ENCODE peak calls at places on chromosomes 11 and 22, in seven cellular contexts. One of them, this sample, is unnamed.

GRCh38 chr22:42275176-42275575 is 4.7 kb upstream of the TCF20 start:
- DNase-seq in vagina: no peak
- DNase-seq in naive thymus-derived CD4-positive, alpha-beta T cell: no peak
- DNase-seq in heart left ventricle: no peak
- DNase-seq in pancreas: no peak
- DNase-seq in adrenal gland: no peak
- DNase-seq in substantia nigra: no peak
- DNase-seq in this sample: no peak

GRCh38 chr11:125724125-125724524 is 22.0 kb upstream of the PATE1 start:
- DNase-seq in vagina: no peak
- DNase-seq in naive thymus-derived CD4-positive, alpha-beta T cell: no peak
- DNase-seq in heart left ventricle: no peak
- DNase-seq in pancreas: no peak
- DNase-seq in adrenal gland: no peak
- DNase-seq in substantia nigra: no peak
- DNase-seq in this sample: no peak

GRCh38 chr22:19637405-19638281 is 76.7 kb upstream of the SEPTIN5 start:
- DNase-seq in vagina: no peak
- DNase-seq in naive thymus-derived CD4-positive, alpha-beta T cell: no peak
- DNase-seq in heart left ventricle: no peak
- DNase-seq in pancreas: no peak
- DNase-seq in adrenal gland: no peak
- DNase-seq in substantia nigra: no peak
- DNase-seq in this sample: no peak

GRCh38 chr11:130513132-130513531 is 64.7 kb downstream of the ADAMTS15 start:
- DNase-seq in vagina: no peak
- DNase-seq in naive thymus-derived CD4-positive, alpha-beta T cell: no peak
- DNase-seq in heart left ventricle: peak; percentile 61
- DNase-seq in pancreas: no peak
- DNase-seq in adrenal gland: no peak
- DNase-seq in substantia nigra: no peak
- DNase-seq in this sample: no peak

GRCh38 chr22:39900306-39901227 is at the start of gene GRAP2:
- DNase-seq in vagina: no peak
- DNase-seq in naive thymus-derived CD4-positive, alpha-beta T cell: peak; percentile 86
- DNase-seq in heart left ventricle: no peak
- DNase-seq in pancreas: no peak
- DNase-seq in adrenal gland: no peak
- DNase-seq in substantia nigra: no peak
- DNase-seq in this sample: no peak

GRCh38 chr11:78840190-78840589 is 265.5 kb upstream of the NARS2 start:
- DNase-seq in vagina: no peak
- DNase-seq in naive thymus-derived CD4-positive, alpha-beta T cell: no peak
- DNase-seq in heart left ventricle: no peak
- DNase-seq in pancreas: no peak
- DNase-seq in adrenal gland: no peak
- DNase-seq in substantia nigra: no peak
- DNase-seq in this sample: no peak

GRCh38 chr11:38448284-38448683 is 1850.2 kb upstream of the RAG2 start:
- DNase-seq in vagina: no peak
- DNase-seq in naive thymus-derived CD4-positive, alpha-beta T cell: no peak
- DNase-seq in heart left ventricle: no peak
- DNase-seq in pancreas: no peak
- DNase-seq in adrenal gland: peak; percentile 16
- DNase-seq in substantia nigra: no peak
- DNase-seq in this sample: no peak

GRCh38 chr11:35056391-35057093 is 82.4 kb upstream of the CD44 start:
- DNase-seq in vagina: no peak
- DNase-seq in naive thymus-derived CD4-positive, alpha-beta T cell: no peak
- DNase-seq in heart left ventricle: no peak
- DNase-seq in pancreas: no peak
- DNase-seq in adrenal gland: no peak
- DNase-seq in substantia nigra: no peak
- DNase-seq in this sample: no peak

GRCh38 chr22:24165673-24166072 is 15.6 kb upstream of the SUSD2 start:
- DNase-seq in vagina: no peak
- DNase-seq in naive thymus-derived CD4-positive, alpha-beta T cell: no peak
- DNase-seq in heart left ventricle: no peak
- DNase-seq in pancreas: no peak
- DNase-seq in adrenal gland: no peak
- DNase-seq in substantia nigra: no peak
- DNase-seq in this sample: no peak

GRCh38 chr11:93895106-93895862 is 44.9 kb upstream of the VSTM5 start:
- DNase-seq in vagina: no peak
- DNase-seq in naive thymus-derived CD4-positive, alpha-beta T cell: peak; percentile 7
- DNase-seq in heart left ventricle: peak; percentile 16
- DNase-seq in pancreas: no peak
- DNase-seq in adrenal gland: no peak
- DNase-seq in substantia nigra: no peak
- DNase-seq in this sample: peak; percentile 44

GRCh38 chr11:128895505-128895904 is 4.3 kb downstream of the KCNJ5 start:
- DNase-seq in vagina: no peak
- DNase-seq in naive thymus-derived CD4-positive, alpha-beta T cell: no peak
- DNase-seq in heart left ventricle: no peak
- DNase-seq in pancreas: no peak
- DNase-seq in adrenal gland: no peak
- DNase-seq in substantia nigra: no peak
- DNase-seq in this sample: no peak

GRCh38 chr22:50730941-50731661 is 6.9 kb upstream of the ACR start:
- DNase-seq in vagina: no peak
- DNase-seq in naive thymus-derived CD4-positive, alpha-beta T cell: no peak
- DNase-seq in heart left ventricle: peak; percentile 39
- DNase-seq in pancreas: peak; percentile 2
- DNase-seq in adrenal gland: peak; percentile 11
- DNase-seq in substantia nigra: no peak
- DNase-seq in this sample: peak; percentile 29

GRCh38 chr11:28606930-28607329 is 498.7 kb downstream of the METTL15 start:
- DNase-seq in vagina: peak; percentile 91
- DNase-seq in naive thymus-derived CD4-positive, alpha-beta T cell: no peak
- DNase-seq in heart left ventricle: no peak
- DNase-seq in pancreas: no peak
- DNase-seq in adrenal gland: no peak
- DNase-seq in substantia nigra: no peak
- DNase-seq in this sample: no peak

GRCh38 chr22:44406581-44407403 is 91.2 kb downstream of the RTL6 start:
- DNase-seq in vagina: no peak
- DNase-seq in naive thymus-derived CD4-positive, alpha-beta T cell: no peak
- DNase-seq in heart left ventricle: no peak
- DNase-seq in pancreas: no peak
- DNase-seq in adrenal gland: no peak
- DNase-seq in substantia nigra: no peak
- DNase-seq in this sample: no peak

GRCh38 chr11:81237139-81237538 is 1496.5 kb downstream of the FAM181B start:
- DNase-seq in vagina: no peak
- DNase-seq in naive thymus-derived CD4-positive, alpha-beta T cell: no peak
- DNase-seq in heart left ventricle: no peak
- DNase-seq in pancreas: no peak
- DNase-seq in adrenal gland: no peak
- DNase-seq in substantia nigra: no peak
- DNase-seq in this sample: peak; percentile 25

GRCh38 chr11:21278840-21279239 is 609.5 kb downstream of the NELL1 start:
- DNase-seq in vagina: no peak
- DNase-seq in naive thymus-derived CD4-positive, alpha-beta T cell: no peak
- DNase-seq in heart left ventricle: no peak
- DNase-seq in pancreas: no peak
- DNase-seq in adrenal gland: no peak
- DNase-seq in substantia nigra: no peak
- DNase-seq in this sample: no peak

GRCh38 chr11:47527186-47527585 is 25.7 kb downstream of the CELF1 start:
- DNase-seq in vagina: no peak
- DNase-seq in naive thymus-derived CD4-positive, alpha-beta T cell: no peak
- DNase-seq in heart left ventricle: no peak
- DNase-seq in pancreas: no peak
- DNase-seq in adrenal gland: no peak
- DNase-seq in substantia nigra: no peak
- DNase-seq in this sample: no peak
- H3K27ac ChIP-seq in vagina: no peak overlapping the region
- H3K27ac ChIP-seq in naive thymus-derived CD4-positive, alpha-beta T cell: peak overlapping the region; percentile 50
- H3K27ac ChIP-seq in heart left ventricle: no peak overlapping the region
- H3K27ac ChIP-seq in pancreas: no peak overlapping the region
- H3K27ac ChIP-seq in adrenal gland: no peak overlapping the region
- H3K27ac ChIP-seq in substantia nigra: no peak overlapping the region
- H3K27ac ChIP-seq in this sample: no peak overlapping the region

GRCh38 chr11:74237541-74237940 is 66.5 kb downstream of the PPME1 start:
- DNase-seq in vagina: no peak
- DNase-seq in naive thymus-derived CD4-positive, alpha-beta T cell: no peak
- DNase-seq in heart left ventricle: no peak
- DNase-seq in pancreas: no peak
- DNase-seq in adrenal gland: no peak
- DNase-seq in substantia nigra: no peak
- DNase-seq in this sample: no peak

GRCh38 chr11:74235121-74235520 is 64.0 kb downstream of the PPME1 start:
- DNase-seq in vagina: no peak
- DNase-seq in naive thymus-derived CD4-positive, alpha-beta T cell: no peak
- DNase-seq in heart left ventricle: no peak
- DNase-seq in pancreas: no peak
- DNase-seq in adrenal gland: no peak
- DNase-seq in substantia nigra: no peak
- DNase-seq in this sample: no peak

GRCh38 chr11:74232316-74232950 is 61.3 kb downstream of the PPME1 start:
- DNase-seq in vagina: no peak
- DNase-seq in naive thymus-derived CD4-positive, alpha-beta T cell: peak; percentile 62
- DNase-seq in heart left ventricle: no peak
- DNase-seq in pancreas: no peak
- DNase-seq in adrenal gland: no peak
- DNase-seq in substantia nigra: no peak
- DNase-seq in this sample: no peak

GRCh38 chr11:74233683-74234082 is 62.6 kb downstream of the PPME1 start:
- DNase-seq in vagina: no peak
- DNase-seq in naive thymus-derived CD4-positive, alpha-beta T cell: no peak
- DNase-seq in heart left ventricle: no peak
- DNase-seq in pancreas: no peak
- DNase-seq in adrenal gland: no peak
- DNase-seq in substantia nigra: no peak
- DNase-seq in this sample: no peak

DNA sequence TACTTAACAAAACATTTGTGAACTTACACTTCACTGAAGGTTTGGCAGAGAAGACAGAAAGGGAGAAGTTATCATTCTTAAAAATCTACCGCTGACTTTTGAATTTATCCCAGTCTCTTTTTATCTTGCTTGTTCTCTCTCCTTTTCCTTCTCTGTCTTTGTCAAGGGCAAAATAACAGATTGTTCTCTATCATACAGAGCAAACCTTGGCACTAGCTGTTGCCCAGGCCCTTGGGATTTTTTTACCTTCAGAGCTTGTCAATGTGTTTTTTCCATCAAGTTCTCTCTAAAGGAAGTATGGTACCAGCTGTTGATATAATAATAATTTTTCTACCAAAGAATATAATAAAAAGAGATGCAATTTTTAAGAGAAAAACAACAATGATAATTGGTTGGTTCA is 67.2 kb downstream of the PPME1 start:
- DNase-seq in vagina: no peak
- DNase-seq in naive thymus-derived CD4-positive, alpha-beta T cell: no peak
- DNase-seq in heart left ventricle: no peak
- DNase-seq in pancreas: no peak
- DNase-seq in adrenal gland: no peak
- DNase-seq in substantia nigra: no peak
- DNase-seq in this sample: no peak
- H3K27ac ChIP-seq in vagina: no peak overlapping the region
- H3K27ac ChIP-seq in naive thymus-derived CD4-positive, alpha-beta T cell: no peak overlapping the region
- H3K27ac ChIP-seq in heart left ventricle: no peak overlapping the region
- H3K27ac ChIP-seq in pancreas: no peak overlapping the region
- H3K27ac ChIP-seq in adrenal gland: no peak overlapping the region
- H3K27ac ChIP-seq in substantia nigra: no peak overlapping the region
- H3K27ac ChIP-seq in this sample: no peak overlapping the region

DNA sequence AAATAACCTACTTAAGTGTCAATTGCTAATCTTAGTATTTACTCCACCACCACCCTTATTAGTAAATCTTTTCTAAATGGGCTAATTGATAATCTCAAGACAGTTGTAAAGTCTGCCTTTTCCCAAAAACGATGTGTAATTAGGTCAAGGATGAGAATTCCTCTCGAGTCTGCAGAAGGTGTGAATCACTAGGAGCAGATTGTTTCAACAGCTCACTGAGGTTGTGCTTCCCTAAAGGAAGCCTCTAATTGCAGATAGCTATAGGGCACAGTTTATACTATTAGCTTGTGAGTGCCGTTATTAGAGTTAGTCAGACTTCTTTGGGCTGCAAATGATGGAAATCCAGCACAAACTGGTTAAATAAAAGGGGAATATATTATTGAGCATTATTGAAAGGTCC is 84.9 kb downstream of the C11orf91 start:
- DNase-seq in vagina: no peak
- DNase-seq in naive thymus-derived CD4-positive, alpha-beta T cell: no peak
- DNase-seq in heart left ventricle: no peak
- DNase-seq in pancreas: no peak
- DNase-seq in adrenal gland: no peak
- DNase-seq in substantia nigra: no peak
- DNase-seq in this sample: no peak
- H3K27ac ChIP-seq in vagina: no peak overlapping the region
- H3K27ac ChIP-seq in naive thymus-derived CD4-positive, alpha-beta T cell: no peak overlapping the region
- H3K27ac ChIP-seq in heart left ventricle: no peak overlapping the region
- H3K27ac ChIP-seq in pancreas: no peak overlapping the region
- H3K27ac ChIP-seq in adrenal gland: no peak overlapping the region
- H3K27ac ChIP-seq in substantia nigra: no peak overlapping the region
- H3K27ac ChIP-seq in this sample: no peak overlapping the region

DNA sequence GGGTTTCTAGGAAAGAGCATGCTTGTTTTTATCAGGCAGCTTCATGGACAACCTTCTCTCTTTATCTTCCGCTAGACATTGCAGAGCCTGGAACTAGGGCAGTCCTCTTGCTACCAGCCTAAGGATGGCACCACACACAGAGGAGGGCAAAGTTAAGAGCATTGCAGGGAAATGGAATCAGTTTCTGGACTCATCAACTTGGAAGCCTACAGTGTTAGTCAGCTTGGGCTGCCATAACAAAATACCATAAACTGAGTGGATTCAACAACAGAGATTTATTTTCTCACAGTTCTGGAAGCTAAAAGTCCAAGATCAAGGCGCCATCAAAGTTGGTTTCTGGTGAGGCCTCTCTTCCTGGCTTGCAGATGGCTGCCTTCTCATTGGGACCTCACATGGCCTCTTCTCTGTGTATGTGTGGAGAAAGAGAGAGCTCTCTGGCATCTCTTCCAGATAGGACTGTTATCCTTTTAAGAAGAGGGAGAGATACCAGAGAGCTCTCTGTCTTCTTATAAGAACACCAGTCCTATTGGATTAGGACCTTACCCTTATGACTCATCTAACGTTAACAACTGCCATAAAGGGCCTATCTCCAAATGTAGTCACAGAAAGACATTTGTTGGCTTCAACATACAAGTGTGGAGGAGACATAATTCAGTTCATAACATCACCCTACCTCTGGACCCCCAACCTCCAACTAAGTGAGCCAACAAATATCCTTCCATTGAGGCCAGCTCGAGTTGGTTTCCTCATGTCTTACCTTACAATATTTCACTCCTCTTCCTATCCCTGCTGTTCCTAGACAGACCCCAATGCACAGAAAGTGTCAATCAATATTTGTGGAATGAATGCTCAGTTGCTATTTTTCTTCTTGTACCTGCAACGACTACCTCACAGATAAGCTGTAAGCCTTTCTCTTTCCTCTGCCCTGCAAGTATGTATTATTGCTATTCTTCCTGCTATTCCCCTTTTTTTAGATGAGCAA is 27.1 kb upstream of the CREB3L1 start:
- DNase-seq in vagina: no peak
- DNase-seq in naive thymus-derived CD4-positive, alpha-beta T cell: no peak
- DNase-seq in heart left ventricle: no peak
- DNase-seq in pancreas: no peak
- DNase-seq in adrenal gland: no peak
- DNase-seq in substantia nigra: no peak
- DNase-seq in this sample: peak; percentile 1
- H3K27ac ChIP-seq in vagina: no peak overlapping the region
- H3K27ac ChIP-seq in naive thymus-derived CD4-positive, alpha-beta T cell: no peak overlapping the region
- H3K27ac ChIP-seq in heart left ventricle: no peak overlapping the region
- H3K27ac ChIP-seq in pancreas: no peak overlapping the region
- H3K27ac ChIP-seq in adrenal gland: no peak overlapping the region
- H3K27ac ChIP-seq in substantia nigra: no peak overlapping the region
- H3K27ac ChIP-seq in this sample: no peak overlapping the region

GRCh38 chr11:134453441-134453840 is 41.4 kb upstream of the B3GAT1 start:
- DNase-seq in vagina: no peak
- DNase-seq in naive thymus-derived CD4-positive, alpha-beta T cell: no peak
- DNase-seq in heart left ventricle: no peak
- DNase-seq in pancreas: no peak
- DNase-seq in adrenal gland: no peak
- DNase-seq in substantia nigra: peak; percentile 51
- DNase-seq in this sample: no peak
- H3K27ac ChIP-seq in vagina: no peak overlapping the region
- H3K27ac ChIP-seq in naive thymus-derived CD4-positive, alpha-beta T cell: no peak overlapping the region
- H3K27ac ChIP-seq in heart left ventricle: no peak overlapping the region
- H3K27ac ChIP-seq in pancreas: no peak overlapping the region
- H3K27ac ChIP-seq in adrenal gland: no peak overlapping the region
- H3K27ac ChIP-seq in substantia nigra: peak overlapping the region; percentile 68
- H3K27ac ChIP-seq in this sample: no peak overlapping the region